ENCODE peak calls at places on chromosomes 2 and 18, in six cellular contexts. One of them, this sample, is unnamed.

GRCh38 chr2:108278631-108279030 is 10.1 kb upstream of the SULT1C2 start:
- DNase-seq in neuronal stem cell: no peak
- DNase-seq in activated CD4-positive, alpha-beta T cell treated with anti-CD3 and anti-CD28 coated beads, Interleukin-2, amount 50 U/mL, for 4 hours: no peak
- DNase-seq in activated CD8-positive, alpha-beta memory T cell treated with anti-CD3 and anti-CD28 coated beads for 24 hours: no peak
- DNase-seq in MM.1S: no peak
- DNase-seq in right cardiac atrium: no peak
- DNase-seq in this sample: no peak

GRCh38 chr2:96949701-96950350 is 36.6 kb downstream of the FAM178B start:
- DNase-seq in neuronal stem cell: no peak
- DNase-seq in activated CD4-positive, alpha-beta T cell treated with anti-CD3 and anti-CD28 coated beads, Interleukin-2, amount 50 U/mL, for 4 hours: no peak
- DNase-seq in activated CD8-positive, alpha-beta memory T cell treated with anti-CD3 and anti-CD28 coated beads for 24 hours: no peak
- DNase-seq in MM.1S: no peak
- DNase-seq in right cardiac atrium: no peak
- DNase-seq in this sample: no peak

GRCh38 chr2:196404276-196404675 is 232.9 kb upstream of the STK17B start:
- DNase-seq in neuronal stem cell: no peak
- DNase-seq in activated CD4-positive, alpha-beta T cell treated with anti-CD3 and anti-CD28 coated beads, Interleukin-2, amount 50 U/mL, for 4 hours: no peak
- DNase-seq in activated CD8-positive, alpha-beta memory T cell treated with anti-CD3 and anti-CD28 coated beads for 24 hours: no peak
- DNase-seq in MM.1S: no peak
- DNase-seq in right cardiac atrium: no peak
- DNase-seq in this sample: no peak

GRCh38 chr2:189104926-189105325 is 74.6 kb downstream of the COL5A2 start:
- DNase-seq in neuronal stem cell: no peak
- DNase-seq in activated CD4-positive, alpha-beta T cell treated with anti-CD3 and anti-CD28 coated beads, Interleukin-2, amount 50 U/mL, for 4 hours: no peak
- DNase-seq in activated CD8-positive, alpha-beta memory T cell treated with anti-CD3 and anti-CD28 coated beads for 24 hours: no peak
- DNase-seq in MM.1S: no peak
- DNase-seq in right cardiac atrium: no peak
- DNase-seq in this sample: no peak

GRCh38 chr2:88521445-88522070 is 69.1 kb upstream of the FOXI3 start:
- DNase-seq in neuronal stem cell: no peak
- DNase-seq in activated CD4-positive, alpha-beta T cell treated with anti-CD3 and anti-CD28 coated beads, Interleukin-2, amount 50 U/mL, for 4 hours: no peak
- DNase-seq in activated CD8-positive, alpha-beta memory T cell treated with anti-CD3 and anti-CD28 coated beads for 24 hours: no peak
- DNase-seq in MM.1S: no peak
- DNase-seq in right cardiac atrium: no peak
- DNase-seq in this sample: no peak

GRCh38 chr18:45861926-45862325 is 36.5 kb downstream of the SIGLEC15 start:
- DNase-seq in neuronal stem cell: no peak
- DNase-seq in activated CD4-positive, alpha-beta T cell treated with anti-CD3 and anti-CD28 coated beads, Interleukin-2, amount 50 U/mL, for 4 hours: no peak
- DNase-seq in activated CD8-positive, alpha-beta memory T cell treated with anti-CD3 and anti-CD28 coated beads for 24 hours: no peak
- DNase-seq in MM.1S: no peak
- DNase-seq in right cardiac atrium: no peak
- DNase-seq in this sample: no peak

GRCh38 chr2:60365556-60365955 is 187.9 kb downstream of the BCL11A start:
- DNase-seq in neuronal stem cell: no peak
- DNase-seq in activated CD4-positive, alpha-beta T cell treated with anti-CD3 and anti-CD28 coated beads, Interleukin-2, amount 50 U/mL, for 4 hours: no peak
- DNase-seq in activated CD8-positive, alpha-beta memory T cell treated with anti-CD3 and anti-CD28 coated beads for 24 hours: no peak
- DNase-seq in MM.1S: no peak
- DNase-seq in right cardiac atrium: no peak
- DNase-seq in this sample: no peak

GRCh38 chr18:75203456-75204261 is 5.3 kb downstream of the PTGR3 start:
- DNase-seq in neuronal stem cell: no peak
- DNase-seq in activated CD4-positive, alpha-beta T cell treated with anti-CD3 and anti-CD28 coated beads, Interleukin-2, amount 50 U/mL, for 4 hours: no peak
- DNase-seq in activated CD8-positive, alpha-beta memory T cell treated with anti-CD3 and anti-CD28 coated beads for 24 hours: no peak
- DNase-seq in MM.1S: no peak
- DNase-seq in right cardiac atrium: peak
- DNase-seq in this sample: no peak

GRCh38 chr2:236583621-236584203 is 14.1 kb downstream of the ACKR3 start:
- DNase-seq in neuronal stem cell: no peak
- DNase-seq in activated CD4-positive, alpha-beta T cell treated with anti-CD3 and anti-CD28 coated beads, Interleukin-2, amount 50 U/mL, for 4 hours: no peak
- DNase-seq in activated CD8-positive, alpha-beta memory T cell treated with anti-CD3 and anti-CD28 coated beads for 24 hours: no peak
- DNase-seq in MM.1S: no peak
- DNase-seq in right cardiac atrium: no peak
- DNase-seq in this sample: no peak

GRCh38 chr18:61946449-61946848 is 53.6 kb upstream of the RNF152 start:
- DNase-seq in neuronal stem cell: no peak
- DNase-seq in activated CD4-positive, alpha-beta T cell treated with anti-CD3 and anti-CD28 coated beads, Interleukin-2, amount 50 U/mL, for 4 hours: no peak
- DNase-seq in activated CD8-positive, alpha-beta memory T cell treated with anti-CD3 and anti-CD28 coated beads for 24 hours: no peak
- DNase-seq in MM.1S: no peak
- DNase-seq in right cardiac atrium: no peak
- DNase-seq in this sample: no peak

GRCh38 chr18:76441002-76441667 is 53.9 kb downstream of the ZNF516 start:
- DNase-seq in neuronal stem cell: no peak
- DNase-seq in activated CD4-positive, alpha-beta T cell treated with anti-CD3 and anti-CD28 coated beads, Interleukin-2, amount 50 U/mL, for 4 hours: no peak
- DNase-seq in activated CD8-positive, alpha-beta memory T cell treated with anti-CD3 and anti-CD28 coated beads for 24 hours: peak
- DNase-seq in MM.1S: no peak
- DNase-seq in right cardiac atrium: no peak
- DNase-seq in this sample: no peak

GRCh38 chr2:221176666-221177065 is 395.4 kb downstream of the EPHA4 start:
- DNase-seq in neuronal stem cell: no peak
- DNase-seq in activated CD4-positive, alpha-beta T cell treated with anti-CD3 and anti-CD28 coated beads, Interleukin-2, amount 50 U/mL, for 4 hours: no peak
- DNase-seq in activated CD8-positive, alpha-beta memory T cell treated with anti-CD3 and anti-CD28 coated beads for 24 hours: no peak
- DNase-seq in MM.1S: no peak
- DNase-seq in right cardiac atrium: no peak
- DNase-seq in this sample: no peak

GRCh38 chr18:56298935-56299334 is 339.5 kb downstream of the TXNL1 start:
- DNase-seq in neuronal stem cell: no peak
- DNase-seq in activated CD4-positive, alpha-beta T cell treated with anti-CD3 and anti-CD28 coated beads, Interleukin-2, amount 50 U/mL, for 4 hours: no peak
- DNase-seq in activated CD8-positive, alpha-beta memory T cell treated with anti-CD3 and anti-CD28 coated beads for 24 hours: no peak
- DNase-seq in MM.1S: no peak
- DNase-seq in right cardiac atrium: no peak
- DNase-seq in this sample: no peak

GRCh38 chr2:18742382-18742781 is 153.0 kb upstream of the NT5C1B start:
- DNase-seq in neuronal stem cell: no peak
- DNase-seq in activated CD4-positive, alpha-beta T cell treated with anti-CD3 and anti-CD28 coated beads, Interleukin-2, amount 50 U/mL, for 4 hours: no peak
- DNase-seq in activated CD8-positive, alpha-beta memory T cell treated with anti-CD3 and anti-CD28 coated beads for 24 hours: no peak
- DNase-seq in MM.1S: no peak
- DNase-seq in right cardiac atrium: peak
- DNase-seq in this sample: no peak

GRCh38 chr2:232260075-232260474 is 118.5 kb upstream of the ALPP start:
- DNase-seq in neuronal stem cell: no peak
- DNase-seq in activated CD4-positive, alpha-beta T cell treated with anti-CD3 and anti-CD28 coated beads, Interleukin-2, amount 50 U/mL, for 4 hours: no peak
- DNase-seq in activated CD8-positive, alpha-beta memory T cell treated with anti-CD3 and anti-CD28 coated beads for 24 hours: no peak
- DNase-seq in MM.1S: no peak
- DNase-seq in right cardiac atrium: no peak
- DNase-seq in this sample: no peak

GRCh38 chr2:68425503-68425902 is 41.6 kb downstream of the FBXO48 start:
- DNase-seq in neuronal stem cell: no peak
- DNase-seq in activated CD4-positive, alpha-beta T cell treated with anti-CD3 and anti-CD28 coated beads, Interleukin-2, amount 50 U/mL, for 4 hours: no peak
- DNase-seq in activated CD8-positive, alpha-beta memory T cell treated with anti-CD3 and anti-CD28 coated beads for 24 hours: no peak
- DNase-seq in MM.1S: no peak
- DNase-seq in right cardiac atrium: no peak
- DNase-seq in this sample: no peak

GRCh38 chr2:98269830-98270229 is 76.4 kb upstream of the CNGA3 start:
- DNase-seq in neuronal stem cell: no peak
- DNase-seq in activated CD4-positive, alpha-beta T cell treated with anti-CD3 and anti-CD28 coated beads, Interleukin-2, amount 50 U/mL, for 4 hours: no peak
- DNase-seq in activated CD8-positive, alpha-beta memory T cell treated with anti-CD3 and anti-CD28 coated beads for 24 hours: no peak
- DNase-seq in MM.1S: no peak
- DNase-seq in right cardiac atrium: no peak
- DNase-seq in this sample: no peak

GRCh38 chr2:10532631-10533101 is 84.5 kb upstream of the ODC1 start:
- DNase-seq in neuronal stem cell: no peak
- DNase-seq in activated CD4-positive, alpha-beta T cell treated with anti-CD3 and anti-CD28 coated beads, Interleukin-2, amount 50 U/mL, for 4 hours: no peak
- DNase-seq in activated CD8-positive, alpha-beta memory T cell treated with anti-CD3 and anti-CD28 coated beads for 24 hours: no peak
- DNase-seq in MM.1S: no peak
- DNase-seq in right cardiac atrium: no peak
- DNase-seq in this sample: no peak

GRCh38 chr2:183172220-183172887 is 48.1 kb downstream of the NUP35 start:
- DNase-seq in neuronal stem cell: no peak
- DNase-seq in activated CD4-positive, alpha-beta T cell treated with anti-CD3 and anti-CD28 coated beads, Interleukin-2, amount 50 U/mL, for 4 hours: no peak
- DNase-seq in activated CD8-positive, alpha-beta memory T cell treated with anti-CD3 and anti-CD28 coated beads for 24 hours: no peak
- DNase-seq in MM.1S: no peak
- DNase-seq in right cardiac atrium: no peak
- DNase-seq in this sample: peak

This sample was measured in ecto neural progenitor cell.